ENCODE peak calls at places on chromosome 16, in nine cellular contexts. S, T, D, J, R, W, E, N and Y are unnamed samples.

GRCh38 chr16:68200120-68200783 is 35.7 kb downstream of the ESRP2 start:
- DNase-seq in T (no peak), J (no peak), E (peak), R (no peak), N (peak), S (no peak), D (no peak), W (no peak), Y (no peak)

GRCh38 chr16:53091508-53092211 is 36.9 kb downstream of the CHD9 start:
- DNase-seq in T (peak), D (peak), R (no peak), J (no peak), E (peak), S (no peak), W (no peak), N (peak), Y (peak)

GRCh38 chr16:4506450-4506849 is 30.3 kb downstream of the HMOX2 start:
- DNase-seq in W (peak), E (peak), D (no peak), R (no peak), T (peak), N (peak), S (peak), J (no peak), Y (peak)

GRCh38 chr16:86243571-86244154 is 266.7 kb upstream of the FOXF1 start:
- DNase-seq in T (no peak), W (no peak), E (no peak), J (no peak), S (no peak), R (no peak), N (no peak), D (no peak), Y (no peak)

GRCh38 chr16:5642034-5642433 is 544.4 kb upstream of the EEF2KMT start:
- DNase-seq in R (no peak), S (no peak), J (no peak), W (no peak), E (no peak), T (no peak), D (no peak), N (no peak), Y (no peak)

GRCh38 chr16:985237-985636 is 3.7 kb downstream of the SOX8 start:
- DNase-seq in W (no peak), S (no peak), J (no peak), R (no peak), E (no peak), T (no peak), N (no peak), D (no peak), Y (no peak)

GRCh38 chr16:68229431-68230175 is 6.3 kb downstream of the ESRP2 start:
- DNase-seq in J (no peak), W (no peak), D (no peak), R (no peak), E (peak), T (peak), S (peak), N (peak), Y (peak)

GRCh38 chr16:9437115-9437514 is 345.7 kb downstream of the HAPSTR1 start:
- DNase-seq in W (no peak), E (peak), S (no peak), J (no peak), N (no peak), T (no peak), D (no peak), R (no peak), Y (no peak)

GRCh38 chr16:4283939-4284338 is 11.1 kb upstream of the TFAP4 start:
- DNase-seq in T (no peak), W (no peak), R (no peak), E (no peak), N (peak), J (no peak), D (no peak), S (peak), Y (no peak)

GRCh38 chr16:69443809-69444611 is 19.6 kb downstream of the CYB5B start:
- DNase-seq in E (peak), N (peak), D (peak), W (no peak), T (no peak), S (no peak), J (no peak), R (no peak), Y (no peak)

GRCh38 chr16:89325861-89326471 is 108.5 kb downstream of the ZNF778 start:
- DNase-seq in T (peak), E (peak), D (peak), N (peak), J (peak), R (no peak), W (no peak), S (no peak), Y (no peak)

GRCh38 chr16:47780213-47780612 is 319.1 kb downstream of the PHKB start:
- DNase-seq in D (no peak), N (no peak), J (no peak), E (no peak), W (no peak), S (no peak), R (no peak), T (no peak), Y (no peak)

GRCh38 chr16:53207810-53208752 is 153.3 kb downstream of the CHD9 start:
- DNase-seq in J (no peak), D (no peak), N (peak), R (peak), S (peak), T (no peak), W (no peak), E (peak), Y (peak)

GRCh38 chr16:75011634-75012307 is 12.9 kb downstream of the ZNRF1 start:
- DNase-seq in E (peak), D (no peak), W (no peak), T (no peak), N (peak), R (no peak), J (no peak), S (peak), Y (no peak)

GRCh38 chr16:60110531-60110930 is 1376.4 kb upstream of the GOT2 start:
- DNase-seq in S (no peak), J (no peak), N (no peak), T (no peak), E (no peak), D (no peak), R (no peak), W (no peak), Y (no peak)

GRCh38 chr16:81158964-81159363 is 62.8 kb upstream of the GCSH start:
- DNase-seq in W (no peak), E (no peak), D (no peak), T (no peak), S (no peak), R (no peak), N (no peak), J (no peak), Y (no peak)

GRCh38 chr16:31135535-31136286 is at the start of gene PRSS8:
- DNase-seq in D (no peak), E (no peak), S (no peak), W (no peak), N (peak), T (peak), J (peak), R (no peak), Y (no peak)

GRCh38 chr16:28291651-28292626 is at the start of gene SBK1:
- DNase-seq in T (peak), N (peak), J (peak), W (peak), S (no peak), E (peak), R (peak), D (peak), Y (peak)

GRCh38 chr16:86569843-86570447 is 3.3 kb downstream of the FOXC2 start:
- DNase-seq in N (no peak), S (no peak), W (no peak), J (no peak), R (no peak), D (no peak), E (no peak), T (peak), Y (no peak)

GRCh38 chr16:47779201-47780016 is 318.3 kb downstream of the PHKB start:
- DNase-seq in J (no peak), N (no peak), E (peak), D (no peak), W (no peak), R (peak), S (no peak), T (no peak), Y (peak)

GRCh38 chr16:74577882-74578366 is 29.0 kb downstream of the GLG1 start:
- DNase-seq in J (no peak), E (peak), D (no peak), S (no peak), R (no peak), N (peak), T (no peak), W (no peak), Y (no peak)

GRCh38 chr16:31072540-31073072 is 1.4 kb downstream of the ZNF668 start:
- DNase-seq in W (no peak), D (no peak), S (no peak), E (peak), T (no peak), J (no peak), R (no peak), N (peak), Y (peak)